ENCODE peak calls at places on chromosomes 2 and 18, in six cellular contexts. R is IMR-90, J is H1, E is neuronal stem cell, X is H9, Z is trophoblast cell. Y is an unnamed sample.
A peak's percentile ranks its signal among the peaks of the same experiment; 100 is the strongest.

GRCh38 chr2:1278125-1278524 is 135.1 kb upstream of the TPO start:
- DNase-seq in R (no peak), J (no peak), E (no peak), X (no peak), Z (no peak), Y (no peak)

GRCh38 chr2:239348563-239349447 is 52.0 kb downstream of the HDAC4 start:
- DNase-seq in R (no peak), J (no peak), E (no peak), X (no peak), Z (no peak), Y (peak; percentile 47)

GRCh38 chr2:28621172-28622100 is 125.6 kb downstream of the PLB1 start:
- DNase-seq in R (peak; percentile 98), J (peak; percentile 56), E (peak; percentile 32), X (peak; percentile 75), Z (peak; percentile 84), Y (peak; percentile 100)

GRCh38 chr2:207181526-207182274 is 16.0 kb upstream of the KLF7 start:
- DNase-seq in R (no peak), J (no peak), E (no peak), X (no peak), Z (no peak), Y (no peak)

GRCh38 chr18:46095532-46095931 is 2.6 kb downstream of the ATP5F1A start:
- DNase-seq in R (no peak), J (no peak), E (no peak), X (no peak), Z (no peak), Y (no peak)

GRCh38 chr2:23028106-23028505 is 356.9 kb upstream of the KLHL29 start:
- DNase-seq in R (no peak), J (no peak), E (no peak), X (no peak), Z (no peak), Y (no peak)

GRCh38 chr2:44016282-44016681 is 20.5 kb upstream of the LRPPRC start:
- DNase-seq in R (peak; percentile 61), J (peak; percentile 85), E (peak; percentile 62), X (peak; percentile 71), Z (peak; percentile 19), Y (peak; percentile 60)

GRCh38 chr2:85308951-85309555 is 18.7 kb downstream of the TGOLN2 start:
- DNase-seq in R (peak; percentile 67), J (no peak), E (no peak), X (no peak), Z (no peak), Y (peak; percentile 28)

GRCh38 chr2:102592601-102593000 is 26.8 kb upstream of the SLC9A2 start:
- DNase-seq in R (peak; percentile 8), J (peak; percentile 57), E (no peak), X (no peak), Z (peak; percentile 35), Y (peak; percentile 8)

GRCh38 chr2:63055510-63056308 is 5.1 kb downstream of the OTX1 start:
- DNase-seq in R (no peak), J (peak; percentile 71), E (peak; percentile 43), X (peak; percentile 51), Z (peak; percentile 35), Y (peak; percentile 27)

GRCh38 chr18:3402962-3403585 is 46.9 kb upstream of the TGIF1 start:
- DNase-seq in R (peak; percentile 40), J (no peak), E (no peak), X (no peak), Z (no peak), Y (peak; percentile 50)

GRCh38 chr2:228658998-228659397 is 477.5 kb upstream of the SPHKAP start:
- DNase-seq in R (peak; percentile 85), J (no peak), E (no peak), X (no peak), Z (no peak), Y (peak; percentile 49)

GRCh38 chr2:172102858-172103359 is at the start of gene DLX2:
- DNase-seq in R (peak; percentile 86), J (peak; percentile 92), E (peak; percentile 86), X (peak; percentile 98), Z (peak; percentile 76), Y (peak; percentile 87)

GRCh38 chr2:232506713-232507112 is 13.5 kb upstream of the PRSS56 start:
- DNase-seq in R (no peak), J (no peak), E (no peak), X (no peak), Z (no peak), Y (no peak)

GRCh38 chr2:160482673-160483072 is 10.9 kb downstream of the RBMS1 start:
- DNase-seq in R (no peak), J (no peak), E (no peak), X (no peak), Z (no peak), Y (no peak)

GRCh38 chr2:160207804-160208661 is 8.0 kb upstream of the ITGB6 start:
- DNase-seq in R (peak; percentile 83), J (no peak), E (no peak), X (no peak), Z (peak; percentile 61), Y (peak; percentile 91)

GRCh38 chr2:85413592-85414421 is 3.6 kb upstream of the CAPG start:
- DNase-seq in R (peak; percentile 46), J (peak; percentile 71), E (no peak), X (no peak), Z (no peak), Y (peak; percentile 63)

GRCh38 chr2:165007162-165007744 is 51.9 kb upstream of the SLC38A11 start:
- DNase-seq in R (no peak), J (no peak), E (no peak), X (no peak), Z (no peak), Y (no peak)

GRCh38 chr2:196131949-196132925 is 39.1 kb downstream of the STK17B start:
- DNase-seq in R (peak; percentile 25), J (no peak), E (no peak), X (no peak), Z (peak; percentile 11), Y (peak; percentile 60)

GRCh38 chr2:145918951-145919350 is 1399.0 kb upstream of the ZEB2 start:
- DNase-seq in R (no peak), J (no peak), E (no peak), X (no peak), Z (no peak), Y (no peak)

GRCh38 chr2:158984554-158985207 is 16.2 kb downstream of the TANC1 start:
- DNase-seq in R (peak; percentile 25), J (no peak), E (no peak), X (no peak), Z (no peak), Y (no peak)

GRCh38 chr18:26794210-26795101 is 71.1 kb downstream of the AQP4 start:
- DNase-seq in R (no peak), J (no peak), E (no peak), X (no peak), Z (no peak), Y (no peak)

DNA sequence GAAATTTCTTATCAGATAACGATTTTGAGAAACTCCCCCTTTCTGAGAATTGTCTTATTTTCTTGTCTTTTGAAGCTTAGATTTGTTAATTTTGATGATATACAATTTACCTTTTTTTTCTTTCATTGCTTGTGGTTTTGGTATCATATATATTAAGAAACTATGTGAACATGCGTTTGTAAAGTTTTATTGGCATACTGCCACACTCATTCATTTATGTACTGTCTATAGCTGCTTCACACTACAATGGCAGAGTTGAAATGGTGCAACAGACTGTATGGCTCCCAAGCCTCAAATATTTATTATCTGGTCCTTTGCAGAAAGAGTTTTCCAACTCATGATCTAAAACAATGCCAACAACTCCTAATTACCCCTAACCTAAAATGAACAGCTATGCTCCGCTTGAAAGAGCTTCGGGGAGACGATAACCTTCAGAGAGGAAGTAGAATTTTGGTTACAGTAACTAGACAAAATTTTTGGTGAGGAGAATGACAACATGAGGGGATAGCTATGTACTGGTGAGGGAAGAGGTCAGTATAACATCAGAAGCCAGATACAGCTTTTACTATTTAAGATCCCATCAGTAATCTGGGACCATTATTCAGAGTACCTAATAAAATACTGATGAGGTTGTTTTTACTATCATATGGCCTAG is 16.1 kb downstream of the PPP3R1 start:
- DNase-seq in R (no peak), J (no peak), E (no peak), X (no peak), Z (no peak), Y (no peak)
- H3K14ac ChIP-seq in R (no peak overlapping the region), J (no peak overlapping the region), E (no peak overlapping the region), X (no peak overlapping the region), Z (no peak overlapping the region), Y (no peak overlapping the region)

GRCh38 chr18:50114448-50114847 is 80.5 kb downstream of the MYO5B start:
- DNase-seq in R (no peak), J (no peak), E (no peak), X (no peak), Z (no peak), Y (no peak)

GRCh38 chr18:50115095-50115494 is 79.9 kb downstream of the MYO5B start:
- DNase-seq in R (no peak), J (no peak), E (no peak), X (no peak), Z (peak; percentile 64), Y (no peak)

GRCh38 chr18:50117876-50118275 is 77.1 kb downstream of the MYO5B start:
- DNase-seq in R (no peak), J (no peak), E (no peak), X (no peak), Z (no peak), Y (no peak)

GRCh38 chr18:50111398-50111797 is 83.5 kb downstream of the MYO5B start:
- DNase-seq in R (no peak), J (no peak), E (no peak), X (no peak), Z (no peak), Y (no peak)

GRCh38 chr18:50113726-50114125 is 81.2 kb downstream of the MYO5B start:
- DNase-seq in R (no peak), J (no peak), E (no peak), X (no peak), Z (no peak), Y (no peak)
- H3K14ac ChIP-seq in R (no peak overlapping the region), J (no peak overlapping the region), E (no peak overlapping the region), X (no peak overlapping the region), Z (no peak overlapping the region), Y (no peak overlapping the region)

DNA sequence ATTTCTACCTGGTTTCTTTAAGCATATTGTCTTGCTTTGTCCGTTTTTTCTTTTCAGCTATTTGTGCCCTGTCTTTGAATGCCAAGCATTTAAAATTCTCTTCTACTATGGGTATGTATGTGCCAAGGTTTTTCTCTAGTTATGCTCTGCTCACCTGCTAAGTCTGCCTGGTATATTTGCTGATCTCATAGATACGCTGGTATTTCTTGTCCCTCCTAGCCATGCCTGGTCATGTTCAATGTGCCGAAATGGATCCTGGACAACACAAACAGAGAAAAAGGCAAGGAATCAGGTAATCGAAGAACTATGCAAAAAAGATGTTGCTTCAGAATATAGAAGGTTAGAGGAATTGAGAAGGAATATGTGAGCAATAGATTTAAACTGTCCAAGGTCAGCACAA is 14.9 kb upstream of the KDM3A start:
- DNase-seq in R (no peak), J (no peak), E (no peak), X (no peak), Z (no peak), Y (no peak)
- H3K14ac ChIP-seq in R (no peak overlapping the region), J (no peak overlapping the region), E (no peak overlapping the region), X (no peak overlapping the region), Z (no peak overlapping the region), Y (no peak overlapping the region)

GRCh38 chr2:198314559-198315153 is 510.3 kb downstream of the PLCL1 start:
- DNase-seq in R (peak; percentile 65), J (no peak), E (peak; percentile 50), X (no peak), Z (no peak), Y (peak; percentile 71)

GRCh38 chr2:198315791-198316190 is 511.4 kb downstream of the PLCL1 start:
- DNase-seq in R (no peak), J (no peak), E (no peak), X (no peak), Z (no peak), Y (peak; percentile 33)

GRCh38 chr2:198312621-198313483 is 508.5 kb downstream of the PLCL1 start:
- DNase-seq in R (no peak), J (no peak), E (no peak), X (no peak), Z (no peak), Y (no peak)

GRCh38 chr2:198316231-198316630 is 511.8 kb downstream of the PLCL1 start:
- DNase-seq in R (no peak), J (no peak), E (no peak), X (no peak), Z (peak; percentile 10), Y (no peak)

GRCh38 chr2:198316852-198317395 is 512.5 kb downstream of the PLCL1 start:
- DNase-seq in R (no peak), J (no peak), E (no peak), X (no peak), Z (peak; percentile 88), Y (no peak)
- H3K14ac ChIP-seq in R (no peak overlapping the region), J (no peak overlapping the region), E (no peak overlapping the region), X (no peak overlapping the region), Z (no peak overlapping the region), Y (no peak overlapping the region)